ENCODE peak calls at places on chromosomes 4 and X, in six cellular contexts. N is H1, I is GM23338, T is GM12878, L is K562, Z is HepG2. W is an unnamed sample.

GRCh38 chrX:77451041-77451440 is 3.9 kb downstream of the FGF16 start:
- DNase-seq in L (no peak), T (no peak), I (no peak), N (no peak), Z (no peak), W (no peak)

GRCh38 chr4:108205859-108206258 is 37.1 kb upstream of the LEF1 start:
- DNase-seq in Z (no peak), N (no peak), I (no peak), T (no peak), L (no peak), W (no peak)

GRCh38 chr4:39568805-39569204 is 41.6 kb upstream of the UGDH start:
- DNase-seq in L (no peak), I (no peak), T (peak), N (no peak), Z (no peak), W (no peak)

GRCh38 chr4:152635876-152636275 is 43.9 kb downstream of the TMEM154 start:
- DNase-seq in Z (no peak), T (no peak), L (no peak), I (no peak), N (no peak), W (no peak)

GRCh38 chr4:106690487-106690886 is 321.9 kb upstream of the GIMD1 start:
- DNase-seq in I (no peak), Z (no peak), L (no peak), N (no peak), T (no peak), W (no peak)

GRCh38 chrX:147848009-147848408 is 63.7 kb upstream of the FMR1 start:
- DNase-seq in L (no peak), Z (no peak), N (no peak), T (no peak), I (no peak), W (no peak)

GRCh38 chr4:138225477-138225876 is 16.7 kb downstream of the SLC7A11 start:
- DNase-seq in L (no peak), T (no peak), I (no peak), N (no peak), Z (no peak), W (no peak)

GRCh38 chr4:168696828-168697227 is 200.0 kb downstream of the PALLD start:
- DNase-seq in N (no peak), Z (no peak), I (no peak), L (no peak), T (no peak), W (no peak)

GRCh38 chr4:151874328-151874727 is 113.5 kb upstream of the GATB start:
- DNase-seq in T (no peak), Z (no peak), N (no peak), I (peak), L (no peak), W (no peak)

GRCh38 chr4:71559957-71560541 is 221.2 kb downstream of the SLC4A4 start:
- DNase-seq in T (no peak), L (no peak), N (no peak), I (no peak), Z (no peak), W (no peak)

GRCh38 chr4:96009720-96010119 is 169.8 kb downstream of the PDHA2 start:
- DNase-seq in Z (no peak), L (no peak), T (no peak), N (no peak), I (peak), W (no peak)

GRCh38 chrX:110561036-110561435 is 202.4 kb downstream of the RTL9 start:
- DNase-seq in L (no peak), Z (no peak), T (no peak), I (no peak), N (no peak), W (no peak)

GRCh38 chrX:2748171-2748814 is 3.5 kb upstream of the XG start:
- DNase-seq in L (no peak), I (no peak), Z (no peak), N (no peak), T (no peak), W (no peak)

GRCh38 chr4:142901166-142901662 is 55.1 kb upstream of the INPP4B start:
- DNase-seq in N (no peak), L (no peak), I (no peak), Z (no peak), T (no peak), W (no peak)

GRCh38 chr4:9952415-9952950 is 68.8 kb downstream of the SLC2A9 start:
- DNase-seq in Z (peak), I (peak), T (no peak), N (no peak), L (no peak), W (no peak)

GRCh38 chr4:76658231-76659102 is 223.4 kb downstream of the SHROOM3 start:
- DNase-seq in N (no peak), I (no peak), L (no peak), T (no peak), Z (no peak), W (no peak)

GRCh38 chrX:76454456-76454927 is 27.0 kb downstream of the MAGEE1 start:
- DNase-seq in Z (peak), T (no peak), I (peak), L (no peak), N (peak), W (peak)

GRCh38 chr4:173130671-173131070 is 37.9 kb upstream of the GALNT7 start:
- DNase-seq in Z (no peak), L (no peak), I (no peak), T (no peak), N (no peak), W (no peak)

GRCh38 chr4:76856183-76856969 is 41.6 kb downstream of the SOWAHB start:
- DNase-seq in Z (peak), L (no peak), T (no peak), N (no peak), I (no peak), W (no peak)

GRCh38 chrX:97057349-97057909 is 173.7 kb downstream of the RPA4 start:
- DNase-seq in T (no peak), N (no peak), I (no peak), L (no peak), Z (no peak), W (no peak)
- TF ChIP-seq CREB1 in T (no peak), N (no peak), I (no peak), L (no peak), Z (no peak), W (no peak)

GRCh38 chrX:73823473-73824004 is 260.5 kb downstream of the CHIC1 start:
- DNase-seq in T (no peak), I (no peak), L (no peak), N (no peak), Z (no peak), W (no peak)
- TF ChIP-seq CREB1 in T (no peak), I (no peak), L (no peak), N (no peak), Z (no peak), W (no peak)

DNA sequence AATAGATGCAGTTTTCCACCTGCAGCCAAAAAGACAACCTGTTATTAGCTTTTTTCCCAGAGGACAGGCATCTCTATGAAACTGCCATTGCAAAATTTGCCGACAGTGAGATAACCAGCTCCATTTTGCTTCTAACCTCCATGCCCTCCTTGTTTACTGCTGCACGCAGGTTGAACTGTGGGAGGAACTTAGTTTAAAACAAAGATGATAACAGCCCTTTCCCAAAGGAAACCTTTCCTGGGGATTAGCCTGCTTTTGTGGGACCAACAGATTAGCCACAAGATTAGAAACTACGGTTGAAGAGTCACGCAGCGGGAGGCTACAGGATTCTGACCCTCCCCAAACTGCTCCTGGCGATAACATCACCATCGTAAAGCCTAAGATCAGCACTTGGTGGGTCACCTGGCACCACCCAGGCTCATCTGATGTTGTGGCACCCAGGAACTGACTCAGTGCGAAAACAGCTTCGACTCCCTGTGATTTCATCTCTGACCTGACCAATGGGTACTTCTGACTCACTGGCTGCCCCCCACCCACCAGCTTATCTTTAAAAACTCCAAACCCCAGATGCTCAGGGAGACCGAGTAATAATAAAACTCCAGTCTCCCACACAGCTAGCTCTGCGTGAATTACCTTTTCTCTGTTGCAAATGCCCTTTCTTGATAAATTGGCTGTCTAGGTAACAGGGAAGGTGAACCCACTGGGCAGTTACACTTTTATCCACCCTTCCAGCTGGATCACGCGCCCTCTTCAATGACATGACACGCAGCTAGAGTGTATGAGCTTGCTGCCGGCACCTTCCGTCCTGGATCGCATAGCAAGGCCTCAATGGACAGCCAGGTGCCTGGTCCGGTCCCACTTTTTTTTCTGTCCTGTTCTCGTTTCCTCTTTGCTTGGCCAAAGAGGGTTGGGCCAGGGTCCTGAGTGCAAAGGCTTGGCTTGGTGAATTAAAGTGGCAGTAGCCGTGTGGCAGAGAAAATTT is 27.2 kb downstream of the NOP14 start:
- DNase-seq in N (no peak), I (no peak), Z (no peak), T (peak), L (no peak), W (no peak)
- TF ChIP-seq CREB1 in N (no peak), I (no peak), Z (no peak), T (no peak), L (no peak), W (no peak)

DNA sequence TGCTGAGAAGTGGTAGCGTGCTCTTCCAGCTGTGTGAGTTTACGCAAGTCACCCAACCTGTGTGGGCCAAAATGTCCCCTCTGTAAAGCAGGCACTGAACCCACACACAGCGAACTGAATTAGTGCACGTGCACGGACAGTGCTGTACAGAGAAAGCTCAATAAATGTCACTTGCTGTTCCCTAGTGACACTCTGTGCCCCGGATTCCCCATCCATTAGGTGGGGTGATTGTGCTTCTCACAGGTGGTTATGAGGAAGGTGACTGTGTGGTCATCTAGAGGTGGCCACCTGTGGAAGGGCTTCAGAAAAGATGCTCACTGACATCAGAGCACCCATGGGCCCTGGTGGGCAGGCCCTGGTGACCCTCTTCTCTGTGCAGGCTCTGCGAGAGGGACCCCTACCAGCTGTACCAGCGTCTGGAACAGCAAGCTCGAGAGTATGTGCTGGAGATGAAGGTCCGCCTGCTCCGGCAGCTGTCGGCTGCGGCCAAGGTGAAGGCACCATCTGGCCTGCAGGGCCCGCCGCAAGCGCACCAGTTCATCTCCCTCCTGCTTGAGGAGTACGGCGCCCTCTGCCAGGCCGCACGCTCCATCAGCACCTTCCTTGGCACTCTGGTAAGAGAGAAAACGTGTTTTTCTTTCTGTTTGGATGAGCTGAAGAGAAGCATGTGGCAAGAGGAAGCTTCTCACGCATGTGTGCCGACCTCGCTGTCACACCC is 94.3 kb downstream of the FAM193A start:
- DNase-seq in I (peak), T (no peak), Z (no peak), N (no peak), L (no peak), W (peak)
- TF ChIP-seq CREB1 in I (no peak), T (no peak), Z (no peak), N (no peak), L (no peak), W (no peak)

DNA sequence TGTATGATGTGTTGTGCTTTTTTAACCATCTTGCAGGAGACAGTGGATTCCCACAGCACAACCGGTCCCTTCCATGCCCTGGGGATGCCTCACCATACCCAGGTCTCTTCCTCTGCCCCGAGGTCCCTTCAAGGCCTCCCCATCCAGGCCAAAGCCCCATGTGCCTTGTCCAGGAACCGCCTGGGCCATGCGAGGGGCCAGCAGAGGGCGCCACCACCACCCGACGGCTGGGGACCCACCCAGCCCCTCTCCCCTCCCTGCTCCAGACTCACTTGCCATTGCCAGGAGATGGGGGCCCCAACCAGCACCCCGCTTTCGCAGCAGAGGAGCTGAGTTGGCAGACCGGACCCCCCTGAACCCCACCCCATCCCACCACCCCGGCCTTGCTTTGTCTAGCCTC is 485.5 kb downstream of the TRAM1L1 start:
- DNase-seq in L (no peak), T (no peak), I (peak), Z (no peak), N (peak), W (peak)
- TF ChIP-seq CREB1 in L (no peak), T (no peak), I (no peak), Z (no peak), N (no peak), W (no peak)

GRCh38 chr4:69689530-69690111 is 36.6 kb upstream of the UGT2A1 start:
- DNase-seq in T (no peak), L (peak), N (no peak), Z (peak), I (peak), W (no peak)
- TF ChIP-seq CREB1 in T (no peak), L (no peak), N (no peak), Z (no peak), I (no peak), W (no peak)

DNA sequence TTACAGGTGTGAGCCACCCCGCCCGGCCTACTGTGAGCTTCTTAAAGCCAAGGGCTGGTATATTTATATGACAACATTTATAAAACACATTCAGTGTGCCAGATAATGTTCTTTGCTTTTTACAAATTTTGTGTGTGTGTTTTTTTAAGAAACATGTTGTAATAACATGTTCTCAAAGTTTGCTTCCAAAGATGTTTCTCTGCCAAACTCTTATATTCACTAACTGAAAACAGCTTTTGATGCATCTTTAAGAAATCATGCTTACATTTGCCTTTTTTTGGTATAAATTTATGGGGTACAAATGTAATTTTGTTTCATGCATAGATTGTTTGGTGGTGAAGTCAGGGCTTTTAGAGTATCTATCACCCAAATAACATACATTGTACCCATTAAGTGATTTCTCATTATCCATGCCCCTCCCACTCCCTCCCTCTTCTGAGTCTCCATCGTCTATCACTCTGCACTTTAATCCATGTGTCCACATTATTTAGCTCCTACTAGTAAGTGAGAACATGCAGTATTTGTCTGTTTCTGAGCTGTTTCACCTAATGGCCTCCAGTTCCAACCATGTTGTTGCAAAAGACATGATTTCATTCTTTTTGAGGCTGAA is 30.8 kb downstream of the SPINK2 start:
- DNase-seq in I (no peak), L (no peak), T (peak), Z (no peak), N (no peak), W (no peak)
- TF ChIP-seq CREB1 in I (no peak), L (no peak), T (no peak), Z (no peak), N (no peak), W (no peak)

W was measured in WTC11.